ENCODE peak calls at places on chromosomes 5 and 9, in six cellular contexts. One of them, this sample, is unnamed.

GRCh38 chr9:99307846-99308245 is 85.8 kb downstream of the SEC61B start:
- DNase-seq in HepG2: no peak
- DNase-seq in K562: no peak
- DNase-seq in H1: no peak
- DNase-seq in GM12878: no peak
- DNase-seq in HCT116: no peak
- DNase-seq in this sample: no peak

GRCh38 chr5:108788142-108788541 is 40.4 kb downstream of the FER start:
- DNase-seq in H1: no peak
- DNase-seq in HCT116: no peak
- DNase-seq in GM12878: no peak
- DNase-seq in HepG2: no peak
- DNase-seq in K562: no peak
- DNase-seq in this sample: no peak

GRCh38 chr9:91248707-91249106 is 113.0 kb downstream of the AUH start:
- DNase-seq in HCT116: no peak
- DNase-seq in K562: no peak
- DNase-seq in HepG2: no peak
- DNase-seq in H1: no peak
- DNase-seq in GM12878: no peak
- DNase-seq in this sample: no peak

GRCh38 chr5:7146886-7147285 is 249.1 kb upstream of the ADCY2 start:
- DNase-seq in H1: no peak
- DNase-seq in HepG2: no peak
- DNase-seq in HCT116: no peak
- DNase-seq in GM12878: no peak
- DNase-seq in K562: no peak
- DNase-seq in this sample: no peak

GRCh38 chr5:154365823-154366222 is 80.0 kb upstream of the SAP30L start:
- DNase-seq in H1: no peak
- DNase-seq in HCT116: no peak
- DNase-seq in GM12878: no peak
- DNase-seq in HepG2: peak
- DNase-seq in K562: no peak
- DNase-seq in this sample: no peak

GRCh38 chr5:55636711-55637110 is 75.4 kb downstream of the SLC38A9 start:
- DNase-seq in K562: no peak
- DNase-seq in GM12878: no peak
- DNase-seq in H1: no peak
- DNase-seq in HCT116: no peak
- DNase-seq in HepG2: peak
- DNase-seq in this sample: no peak

GRCh38 chr5:75046366-75047142 is 5.8 kb downstream of the GCNT4 start:
- DNase-seq in GM12878: no peak
- DNase-seq in HepG2: no peak
- DNase-seq in HCT116: no peak
- DNase-seq in H1: no peak
- DNase-seq in K562: no peak
- DNase-seq in this sample: no peak

GRCh38 chr9:123468541-123468940 is 112.5 kb downstream of the CRB2 start:
- DNase-seq in HepG2: no peak
- DNase-seq in H1: no peak
- DNase-seq in HCT116: no peak
- DNase-seq in GM12878: no peak
- DNase-seq in K562: no peak
- DNase-seq in this sample: no peak

GRCh38 chr5:55027589-55027988 is 3.5 kb downstream of the GZMK start:
- DNase-seq in HCT116: no peak
- DNase-seq in H1: no peak
- DNase-seq in HepG2: no peak
- DNase-seq in K562: no peak
- DNase-seq in GM12878: no peak
- DNase-seq in this sample: no peak

GRCh38 chr9:36470891-36471290 is 70.8 kb upstream of the RNF38 start:
- DNase-seq in H1: no peak
- DNase-seq in GM12878: peak
- DNase-seq in K562: no peak
- DNase-seq in HCT116: no peak
- DNase-seq in HepG2: no peak
- DNase-seq in this sample: no peak

GRCh38 chr5:173496129-173496882 is 120.1 kb downstream of the BOD1 start:
- DNase-seq in H1: peak
- DNase-seq in HCT116: no peak
- DNase-seq in HepG2: no peak
- DNase-seq in K562: no peak
- DNase-seq in GM12878: no peak
- DNase-seq in this sample: no peak

GRCh38 chr9:76662476-76663281 is 101.6 kb upstream of the PCA3 start:
- DNase-seq in K562: no peak
- DNase-seq in HepG2: no peak
- DNase-seq in GM12878: no peak
- DNase-seq in HCT116: no peak
- DNase-seq in H1: no peak
- DNase-seq in this sample: no peak

GRCh38 chr9:3746296-3747275 is 220.8 kb upstream of the RFX3 start:
- DNase-seq in GM12878: no peak
- DNase-seq in H1: no peak
- DNase-seq in HCT116: peak
- DNase-seq in HepG2: no peak
- DNase-seq in K562: no peak
- DNase-seq in this sample: no peak

GRCh38 chr9:81613002-81613750 is 76.2 kb downstream of the TLE1 start:
- DNase-seq in HepG2: no peak
- DNase-seq in K562: no peak
- DNase-seq in HCT116: no peak
- DNase-seq in GM12878: no peak
- DNase-seq in H1: no peak
- DNase-seq in this sample: no peak

GRCh38 chr5:431711-432050 is 11.3 kb upstream of the EXOC3 start:
- DNase-seq in GM12878: no peak
- DNase-seq in K562: no peak
- DNase-seq in H1: no peak
- DNase-seq in HepG2: no peak
- DNase-seq in HCT116: no peak
- DNase-seq in this sample: no peak

GRCh38 chr9:131799177-131799823 is 59.4 kb upstream of the RAPGEF1 start:
- DNase-seq in HepG2: peak
- DNase-seq in H1: peak
- DNase-seq in HCT116: peak
- DNase-seq in GM12878: no peak
- DNase-seq in K562: peak
- DNase-seq in this sample: peak

GRCh38 chr5:15585128-15585527 is 85.1 kb downstream of the FBXL7 start:
- DNase-seq in H1: no peak
- DNase-seq in HepG2: no peak
- DNase-seq in HCT116: no peak
- DNase-seq in K562: no peak
- DNase-seq in GM12878: no peak
- DNase-seq in this sample: no peak

GRCh38 chr9:6634441-6634840 is 11.1 kb downstream of the GLDC start:
- DNase-seq in H1: no peak
- DNase-seq in K562: no peak
- DNase-seq in HCT116: no peak
- DNase-seq in GM12878: no peak
- DNase-seq in HepG2: no peak
- DNase-seq in this sample: no peak

GRCh38 chr9:129287595-129288305 is 109.7 kb upstream of the IER5L start:
- DNase-seq in GM12878: no peak
- DNase-seq in H1: peak
- DNase-seq in K562: no peak
- DNase-seq in HCT116: no peak
- DNase-seq in HepG2: no peak
- DNase-seq in this sample: no peak

GRCh38 chr5:150585781-150586461 is 54.5 kb upstream of the SYNPO start:
- DNase-seq in GM12878: no peak
- DNase-seq in K562: no peak
- DNase-seq in H1: no peak
- DNase-seq in HCT116: no peak
- DNase-seq in HepG2: no peak
- DNase-seq in this sample: no peak

GRCh38 chr5:150587016-150587415 is 53.4 kb upstream of the SYNPO start:
- DNase-seq in H1: no peak
- DNase-seq in K562: no peak
- DNase-seq in GM12878: no peak
- DNase-seq in HCT116: no peak
- DNase-seq in HepG2: no peak
- DNase-seq in this sample: no peak

GRCh38 chr5:150588495-150588890 is 52.0 kb upstream of the SYNPO start:
- DNase-seq in H1: no peak
- DNase-seq in K562: no peak
- DNase-seq in GM12878: no peak
- DNase-seq in HepG2: no peak
- DNase-seq in HCT116: no peak
- DNase-seq in this sample: no peak

GRCh38 chr5:150589791-150590601 is 50.5 kb upstream of the SYNPO start:
- DNase-seq in K562: no peak
- DNase-seq in HepG2: peak
- DNase-seq in GM12878: peak
- DNase-seq in HCT116: no peak
- DNase-seq in H1: no peak
- DNase-seq in this sample: no peak

DNA sequence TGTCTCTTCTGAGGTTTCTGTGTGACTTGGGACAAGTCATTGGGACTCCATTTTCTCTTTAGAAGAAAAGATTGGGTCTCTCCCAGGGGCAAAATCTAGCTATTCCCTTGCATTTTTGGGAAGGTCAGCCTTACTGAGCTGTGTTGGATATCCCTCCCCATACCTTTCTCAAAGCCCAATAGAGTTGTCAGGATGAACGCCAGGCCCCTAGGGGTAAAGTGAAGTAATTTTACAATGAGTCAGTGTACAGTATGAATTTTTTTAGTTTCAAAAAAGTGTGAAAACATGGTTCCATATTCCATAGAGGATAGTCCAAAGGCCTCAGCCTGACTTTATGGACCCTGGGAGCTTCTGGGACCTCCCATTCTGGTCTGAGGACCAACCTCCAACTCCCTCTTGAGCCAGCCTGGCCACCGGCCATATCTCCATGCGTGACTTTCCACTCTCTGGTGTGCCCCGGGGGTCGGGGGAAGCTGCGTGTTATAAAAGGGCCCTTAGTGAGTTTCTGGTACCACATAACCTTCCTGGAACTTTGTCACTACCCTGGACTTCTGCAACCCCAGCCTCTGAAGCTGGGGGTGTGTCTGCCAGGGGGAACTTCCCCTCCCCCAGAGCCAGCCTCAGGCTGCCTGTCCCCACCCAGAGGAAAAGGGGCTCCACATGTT is 52.5 kb upstream of the SYNPO start:
- DNase-seq in H1: no peak
- DNase-seq in GM12878: no peak
- DNase-seq in K562: no peak
- DNase-seq in HepG2: no peak
- DNase-seq in HCT116: no peak
- DNase-seq in this sample: no peak
- TF ChIP-seq ZNF274 in H1: no peak
- TF ChIP-seq ZNF274 in GM12878: no peak
- TF ChIP-seq ZNF274 in K562: no peak
- TF ChIP-seq ZNF274 in HepG2: no peak
- TF ChIP-seq ZNF274 in HCT116: no peak
- TF ChIP-seq ZNF274 in this sample: no peak

DNA sequence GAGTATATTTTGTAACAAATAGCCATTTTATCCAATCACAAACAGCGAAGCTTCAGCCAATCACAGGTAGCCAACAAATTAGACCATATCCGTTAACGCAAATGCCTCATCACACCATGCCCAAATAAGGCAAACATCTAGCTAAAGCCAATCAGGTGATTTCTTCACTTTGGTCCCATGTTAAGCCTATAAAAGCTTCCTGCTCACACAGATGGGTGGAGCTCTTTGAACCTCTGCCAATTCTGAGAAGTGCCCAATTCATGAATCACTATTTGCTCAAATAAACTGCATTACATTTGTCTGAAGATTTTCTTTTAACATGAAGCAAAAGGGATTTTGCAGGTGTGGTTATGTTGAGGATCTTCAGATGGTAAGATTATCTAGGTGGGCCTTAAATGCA is 127.6 kb upstream of the TARS1 start:
- DNase-seq in H1: no peak
- DNase-seq in K562: no peak
- DNase-seq in GM12878: no peak
- DNase-seq in HepG2: no peak
- DNase-seq in HCT116: peak
- DNase-seq in this sample: no peak
- TF ChIP-seq ZNF274 in H1: no peak
- TF ChIP-seq ZNF274 in K562: no peak
- TF ChIP-seq ZNF274 in GM12878: no peak
- TF ChIP-seq ZNF274 in HepG2: no peak
- TF ChIP-seq ZNF274 in HCT116: no peak
- TF ChIP-seq ZNF274 in this sample: no peak

GRCh38 chr5:16589658-16590057 is 27.1 kb downstream of the RETREG1 start:
- DNase-seq in K562: no peak
- DNase-seq in H1: no peak
- DNase-seq in HCT116: no peak
- DNase-seq in GM12878: no peak
- DNase-seq in HepG2: no peak
- DNase-seq in this sample: no peak

GRCh38 chr5:16593013-16593412 is 23.8 kb downstream of the RETREG1 start:
- DNase-seq in HCT116: no peak
- DNase-seq in H1: no peak
- DNase-seq in HepG2: no peak
- DNase-seq in K562: no peak
- DNase-seq in GM12878: no peak
- DNase-seq in this sample: no peak

GRCh38 chr5:16593630-16594029 is 23.2 kb downstream of the RETREG1 start:
- DNase-seq in H1: no peak
- DNase-seq in K562: no peak
- DNase-seq in HCT116: no peak
- DNase-seq in HepG2: no peak
- DNase-seq in GM12878: no peak
- DNase-seq in this sample: no peak

GRCh38 chr5:16588434-16589214 is 28.2 kb downstream of the RETREG1 start:
- DNase-seq in K562: no peak
- DNase-seq in GM12878: no peak
- DNase-seq in HCT116: no peak
- DNase-seq in H1: no peak
- DNase-seq in HepG2: peak
- DNase-seq in this sample: no peak

DNA sequence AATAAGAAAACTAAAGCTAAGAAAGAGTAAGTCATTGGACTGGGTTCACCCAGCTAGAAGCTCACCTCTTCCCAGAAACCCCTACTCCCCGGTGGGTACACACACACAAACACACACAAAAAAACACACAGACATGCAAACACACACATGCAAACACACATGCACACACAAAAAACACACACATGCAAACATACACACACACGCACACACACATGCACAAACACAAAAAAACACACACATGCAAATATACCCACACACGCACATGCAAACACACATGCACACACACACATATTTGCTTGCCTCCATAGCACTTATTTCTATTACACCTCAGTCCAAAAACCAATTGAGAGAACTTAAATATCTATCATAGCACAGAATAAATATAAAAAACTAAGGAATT is 26.1 kb downstream of the RETREG1 start:
- DNase-seq in H1: no peak
- DNase-seq in K562: no peak
- DNase-seq in HepG2: no peak
- DNase-seq in GM12878: no peak
- DNase-seq in HCT116: no peak
- DNase-seq in this sample: no peak
- TF ChIP-seq ZNF274 in H1: no peak
- TF ChIP-seq ZNF274 in K562: no peak
- TF ChIP-seq ZNF274 in HepG2: no peak
- TF ChIP-seq ZNF274 in GM12878: no peak
- TF ChIP-seq ZNF274 in HCT116: no peak
- TF ChIP-seq ZNF274 in this sample: no peak

GRCh38 chr5:115097236-115097635 is 72.5 kb downstream of the TRIM36 start:
- DNase-seq in K562: no peak
- DNase-seq in HepG2: no peak
- DNase-seq in H1: no peak
- DNase-seq in HCT116: no peak
- DNase-seq in GM12878: no peak
- DNase-seq in this sample: no peak
- TF ChIP-seq ZNF274 in K562: no peak
- TF ChIP-seq ZNF274 in HepG2: no peak
- TF ChIP-seq ZNF274 in H1: no peak
- TF ChIP-seq ZNF274 in HCT116: no peak
- TF ChIP-seq ZNF274 in GM12878: no peak
- TF ChIP-seq ZNF274 in this sample: no peak

This sample was measured in NT2/D1.